ENCODE peak calls at places on chromosomes 2 and 18, in six cellular contexts. V is brain microvascular endothelial cell, B is NB4, M is fibroblast of villous mesenchyme, O is A549, Z is upper lobe of right lung. Y is an unnamed sample.

GRCh38 chr2:112243233-112243632 is 11.6 kb downstream of the ZC3H8 start:
- DNase-seq in V (no peak), O (no peak), M (no peak), Z (no peak), B (no peak), Y (no peak)

GRCh38 chr2:122145805-122146204 is 390.4 kb downstream of the TSN start:
- DNase-seq in B (no peak), M (no peak), Z (no peak), V (no peak), O (no peak), Y (no peak)

GRCh38 chr2:174729797-174730529 is 34.3 kb downstream of the CHRNA1 start:
- DNase-seq in Z (no peak), O (peak; percentile 43), B (no peak), V (no peak), M (peak; percentile 20), Y (no peak)

GRCh38 chr18:44725300-44726096 is 44.8 kb downstream of the SETBP1 start:
- DNase-seq in M (peak; percentile 78), O (no peak), Z (no peak), B (peak; percentile 44), V (peak; percentile 72), Y (no peak)

GRCh38 chr2:200383380-200384110 is 77.1 kb downstream of the SPATS2L start:
- DNase-seq in Z (no peak), B (peak; percentile 62), M (peak; percentile 92), V (no peak), O (no peak), Y (peak; percentile 49)

GRCh38 chr2:18518116-18519111 is 42.0 kb downstream of the RDH14 start:
- DNase-seq in Z (no peak), O (no peak), B (no peak), V (peak; percentile 55), M (peak; percentile 68), Y (peak; percentile 27)

GRCh38 chr18:74378179-74378682 is 62.6 kb downstream of the C18orf63 start:
- DNase-seq in Z (no peak), V (no peak), B (peak; percentile 70), O (no peak), M (no peak), Y (no peak)

GRCh38 chr18:51867767-51868166 is 472.2 kb upstream of the DCC start:
- DNase-seq in V (peak; percentile 5), O (no peak), B (peak; percentile 5), M (peak; percentile 12), Z (no peak), Y (peak; percentile 27)

GRCh38 chr2:63942788-63943187 is 76.4 kb downstream of the VPS54 start:
- DNase-seq in O (no peak), B (no peak), V (no peak), M (no peak), Z (no peak), Y (no peak)

GRCh38 chr2:128362889-128363228 is 44.2 kb upstream of the HS6ST1 start:
- DNase-seq in O (no peak), B (no peak), M (peak; percentile 52), V (peak; percentile 71), Z (peak; percentile 71), Y (peak; percentile 70)

GRCh38 chr2:170244555-170244954 is 66.6 kb downstream of the MYO3B start:
- DNase-seq in O (no peak), Z (no peak), B (no peak), M (no peak), V (no peak), Y (no peak)

GRCh38 chr18:25102657-25103056 is 249.3 kb downstream of the ZNF521 start:
- DNase-seq in V (no peak), B (no peak), M (no peak), O (no peak), Z (no peak), Y (no peak)

GRCh38 chr2:232543928-232544631 is 4.6 kb downstream of the CHRNG start:
- DNase-seq in Z (peak; percentile 57), B (no peak), V (no peak), O (no peak), M (no peak), Y (no peak)

GRCh38 chr2:170973225-170973491 is 44.1 kb downstream of the GORASP2 start:
- DNase-seq in B (no peak), M (no peak), V (no peak), Z (no peak), O (no peak), Y (no peak)

DNA sequence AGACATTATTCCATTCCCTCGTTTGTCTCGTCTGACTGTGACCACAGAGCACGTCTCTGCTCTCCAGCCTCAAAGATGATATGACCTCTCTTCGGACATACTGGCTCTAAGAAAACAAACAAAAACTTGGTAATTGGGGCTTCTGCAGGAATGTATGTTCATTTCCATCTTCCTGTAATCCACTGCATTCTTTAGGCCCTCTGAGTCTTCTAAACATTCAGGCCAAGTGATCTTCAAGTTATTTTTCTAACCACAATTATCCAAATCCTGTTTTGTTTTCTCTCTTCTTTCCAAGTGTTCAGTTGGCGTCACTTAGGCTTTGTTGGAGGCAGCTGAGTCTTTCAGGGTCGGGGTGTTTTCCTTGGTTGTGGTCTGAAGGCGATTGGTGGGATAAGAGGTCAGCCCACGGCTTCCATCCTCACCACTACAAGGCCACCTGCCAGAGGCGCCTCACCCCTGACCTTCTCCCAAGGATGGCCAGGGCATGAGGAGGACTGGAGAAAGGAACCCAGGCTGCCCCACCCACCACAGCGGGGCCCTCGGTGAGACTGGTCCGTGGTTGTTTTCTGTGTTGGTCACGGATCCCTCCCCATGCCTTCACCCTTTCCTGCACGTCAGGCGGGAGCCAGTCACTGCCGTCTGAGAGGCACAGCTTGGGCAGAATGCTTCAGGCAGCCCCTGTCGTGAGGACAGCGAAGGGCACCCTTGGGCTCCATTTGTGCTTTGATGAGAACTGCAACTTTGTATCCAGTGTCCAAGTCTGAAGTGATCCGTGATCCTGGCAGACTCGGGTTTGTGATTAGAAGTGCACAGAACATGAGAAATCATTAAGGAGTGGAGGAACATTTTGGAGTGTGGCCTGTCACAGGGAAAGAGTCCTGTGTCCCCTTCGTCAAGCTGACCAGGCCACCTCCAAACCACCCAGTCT is 88.6 kb upstream of the FHL2 start:
- DNase-seq in B (no peak), M (peak; percentile 89), V (peak; percentile 75), Z (no peak), O (no peak), Y (peak; percentile 81)
- H3K4me3 ChIP-seq in B (no peak overlapping the region), M (no peak overlapping the region), V (no peak overlapping the region), Z (no peak overlapping the region), O (no peak overlapping the region), Y (no peak overlapping the region)

GRCh38 chr2:46653539-46653938 is 174.2 kb downstream of the TMEM247 start:
- DNase-seq in V (no peak), Z (no peak), O (no peak), B (no peak), M (no peak), Y (no peak)
- TF ChIP-seq CTCF in V (no peak), Z (no peak), O (no peak), B (no peak), M (no peak), Y (peak; percentile 2)

DNA sequence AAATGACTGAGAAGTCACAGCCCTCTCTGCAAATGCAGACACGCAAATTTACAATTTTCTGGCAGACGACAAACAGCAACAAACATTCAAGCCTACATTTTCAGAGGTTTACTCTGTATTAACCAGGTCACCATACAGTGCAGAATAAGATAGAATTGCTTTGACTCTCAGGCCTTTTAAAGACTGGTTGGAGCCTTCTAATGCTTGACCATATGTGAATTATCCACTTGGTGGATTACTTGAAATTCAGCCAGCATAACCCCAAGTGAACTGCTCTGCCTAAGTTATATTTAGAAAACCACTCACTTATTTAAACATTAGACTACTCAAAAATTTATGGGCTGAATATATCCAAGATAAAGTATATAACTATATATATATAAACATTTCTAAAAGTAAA is 280.9 kb upstream of the STON1 start:
- DNase-seq in Z (no peak), O (no peak), V (no peak), B (no peak), M (peak; percentile 76), Y (peak; percentile 46)
- H3K4me3 ChIP-seq in Z (no peak overlapping the region), O (no peak overlapping the region), V (no peak overlapping the region), B (no peak overlapping the region), M (no peak overlapping the region), Y (no peak overlapping the region)

DNA sequence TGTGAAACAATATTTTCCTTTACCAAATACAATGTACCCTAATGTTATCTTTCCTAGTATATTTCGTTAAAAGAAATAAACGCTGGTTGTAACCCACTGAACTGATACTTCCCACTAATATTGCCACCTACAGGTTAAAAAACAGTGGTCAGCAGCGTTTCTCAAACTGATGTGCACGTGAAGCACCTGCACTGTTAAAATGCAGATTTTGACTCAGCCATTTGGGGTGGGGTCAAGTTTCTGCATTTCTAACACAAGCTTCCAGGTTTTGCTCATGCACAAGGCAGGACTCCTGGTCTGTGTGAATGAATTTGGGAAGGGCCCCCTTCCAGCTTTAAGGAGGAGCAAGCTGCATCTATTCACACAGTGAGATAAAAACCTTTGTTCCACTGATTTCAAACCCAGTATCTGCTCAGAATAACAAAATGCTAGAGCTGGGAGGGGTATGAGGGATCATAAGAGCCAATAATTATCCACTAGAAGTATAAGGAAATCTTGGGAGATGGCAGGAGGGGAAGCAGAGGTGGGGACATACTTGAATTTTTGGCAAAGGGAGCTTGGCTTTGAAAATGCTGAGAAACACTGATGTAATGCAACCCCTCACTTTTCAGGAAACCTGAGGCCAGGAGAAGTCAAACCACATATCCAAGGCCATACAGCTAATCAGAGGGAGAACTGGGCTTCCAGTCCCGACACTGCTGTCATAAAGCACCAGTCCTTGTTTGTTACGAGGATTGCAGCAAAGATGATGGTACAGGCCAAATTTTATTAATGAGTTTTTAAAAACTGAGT is 116.2 kb downstream of the RBMS1 start:
- DNase-seq in B (no peak), O (no peak), Z (no peak), M (peak; percentile 53), V (no peak), Y (no peak)
- TF ChIP-seq CTCF in B (peak; percentile 8), O (peak; percentile 44), Z (no peak), M (peak; percentile 23), V (peak; percentile 25), Y (peak; percentile 23)

DNA sequence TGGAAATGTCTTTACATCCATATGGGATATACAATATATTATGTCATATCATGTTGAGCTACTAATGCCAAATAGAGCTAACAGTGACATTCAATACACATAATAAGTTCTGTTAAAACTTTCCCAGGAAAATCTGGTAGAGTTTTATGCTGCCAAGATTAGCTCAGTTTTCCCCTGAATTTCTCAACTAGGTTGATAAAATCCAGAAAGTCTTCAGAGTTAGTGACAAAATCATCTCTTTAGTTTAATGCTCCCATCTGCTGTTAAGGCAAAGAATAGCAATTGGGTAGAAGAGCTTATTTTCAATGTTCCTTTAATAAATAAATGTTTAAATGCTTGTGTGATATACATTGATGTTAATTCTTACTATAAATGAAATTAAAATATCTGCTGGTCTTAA is 10.0 kb downstream of the COL3A1 start:
- DNase-seq in V (no peak), M (peak; percentile 54), O (no peak), B (no peak), Z (no peak), Y (peak; percentile 74)
- H3K4me3 ChIP-seq in V (no peak overlapping the region), M (peak overlapping the region; percentile 99), O (no peak overlapping the region), B (no peak overlapping the region), Z (no peak overlapping the region), Y (no peak overlapping the region)

DNA sequence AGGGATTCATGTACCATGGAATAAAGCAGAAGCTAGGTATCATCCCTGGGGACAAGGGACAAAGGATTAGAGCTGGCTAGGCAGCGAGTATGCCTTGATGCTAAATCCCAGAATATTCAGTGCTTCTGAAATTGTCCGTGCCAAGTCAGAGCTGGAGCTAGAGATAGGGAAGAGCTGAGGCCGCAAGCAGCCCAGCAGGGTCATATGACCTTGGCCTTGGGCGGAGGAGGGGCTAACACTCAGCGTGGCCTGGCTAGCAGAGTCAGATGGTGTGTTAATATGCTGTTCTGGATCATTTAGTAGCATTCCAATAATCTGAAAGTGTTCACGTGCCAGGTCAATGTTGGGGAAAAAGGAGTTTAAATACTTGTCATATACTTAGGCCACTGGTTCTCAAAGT is 374.8 kb downstream of the CLIP4 start:
- DNase-seq in Z (no peak), M (no peak), B (no peak), V (no peak), O (no peak), Y (no peak)
- TF ChIP-seq CTCF in Z (no peak), M (no peak), B (no peak), V (no peak), O (no peak), Y (no peak)

Y was measured in astrocyte of the cerebellum.